ENCODE peak calls at places on chromosomes 6 and 20, in six cellular contexts. One of them, this sample, is unnamed.

GRCh38 chr6:34595332-34596090 is 39.4 kb upstream of the SPDEF start:
- DNase-seq in MM.1S: no peak
- DNase-seq in neural progenitor cell: no peak
- DNase-seq in GM23338: no peak
- DNase-seq in hepatocyte: no peak
- DNase-seq in GM23248: peak; percentile 61
- DNase-seq in this sample: no peak

GRCh38 chr6:45369870-45370269 is 7.9 kb downstream of the SUPT3H start:
- DNase-seq in MM.1S: no peak
- DNase-seq in neural progenitor cell: no peak
- DNase-seq in GM23338: no peak
- DNase-seq in hepatocyte: no peak
- DNase-seq in GM23248: no peak
- DNase-seq in this sample: no peak

GRCh38 chr20:18138266-18138582 is 561 bp downstream of the KAT14 start:
- DNase-seq in MM.1S: no peak
- DNase-seq in neural progenitor cell: no peak
- DNase-seq in GM23338: peak; percentile 57
- DNase-seq in hepatocyte: no peak
- DNase-seq in GM23248: no peak
- DNase-seq in this sample: no peak

GRCh38 chr20:40502431-40502992 is 186.5 kb downstream of the MAFB start:
- DNase-seq in MM.1S: no peak
- DNase-seq in neural progenitor cell: peak; percentile 94
- DNase-seq in GM23338: no peak
- DNase-seq in hepatocyte: no peak
- DNase-seq in GM23248: no peak
- DNase-seq in this sample: no peak

GRCh38 chr20:3339076-3339475 is 68.4 kb downstream of the DNAAF9 start:
- DNase-seq in MM.1S: no peak
- DNase-seq in neural progenitor cell: no peak
- DNase-seq in GM23338: no peak
- DNase-seq in hepatocyte: no peak
- DNase-seq in GM23248: no peak
- DNase-seq in this sample: no peak

GRCh38 chr6:41167173-41167963 is 4.5 kb upstream of the TREM2 start:
- DNase-seq in MM.1S: no peak
- DNase-seq in neural progenitor cell: peak; percentile 66
- DNase-seq in GM23338: peak; percentile 69
- DNase-seq in hepatocyte: peak; percentile 67
- DNase-seq in GM23248: peak; percentile 46
- DNase-seq in this sample: no peak

GRCh38 chr6:136747538-136747937 is 44.7 kb downstream of the MAP3K5 start:
- DNase-seq in MM.1S: no peak
- DNase-seq in neural progenitor cell: no peak
- DNase-seq in GM23338: no peak
- DNase-seq in hepatocyte: no peak
- DNase-seq in GM23248: no peak
- DNase-seq in this sample: no peak

GRCh38 chr6:132215805-132216204 is 185.5 kb downstream of the MOXD1 start:
- DNase-seq in MM.1S: no peak
- DNase-seq in neural progenitor cell: no peak
- DNase-seq in GM23338: no peak
- DNase-seq in hepatocyte: no peak
- DNase-seq in GM23248: peak; percentile 30
- DNase-seq in this sample: no peak

GRCh38 chr6:15989397-15989796 is 139.5 kb upstream of the MYLIP start:
- DNase-seq in MM.1S: no peak
- DNase-seq in neural progenitor cell: no peak
- DNase-seq in GM23338: no peak
- DNase-seq in hepatocyte: no peak
- DNase-seq in GM23248: no peak
- DNase-seq in this sample: no peak

GRCh38 chr6:33392168-33392947 is 735 bp downstream of the KIFC1 start:
- DNase-seq in MM.1S: peak; percentile 26
- DNase-seq in neural progenitor cell: peak; percentile 28
- DNase-seq in GM23338: peak; percentile 21
- DNase-seq in hepatocyte: no peak
- DNase-seq in GM23248: no peak
- DNase-seq in this sample: peak; percentile 42

GRCh38 chr6:129685640-129686031 is 24.3 kb downstream of the ARHGAP18 start:
- DNase-seq in MM.1S: no peak
- DNase-seq in neural progenitor cell: no peak
- DNase-seq in GM23338: no peak
- DNase-seq in hepatocyte: no peak
- DNase-seq in GM23248: no peak
- DNase-seq in this sample: no peak

GRCh38 chr20:51578145-51578459 is 35.6 kb upstream of the NFATC2 start:
- DNase-seq in MM.1S: no peak
- DNase-seq in neural progenitor cell: no peak
- DNase-seq in GM23338: no peak
- DNase-seq in hepatocyte: no peak
- DNase-seq in GM23248: no peak
- DNase-seq in this sample: no peak

GRCh38 chr20:25859649-25860530 is 163.2 kb upstream of the ZNF337 start:
- DNase-seq in MM.1S: peak; percentile 62
- DNase-seq in neural progenitor cell: peak; percentile 90
- DNase-seq in GM23338: peak; percentile 54
- DNase-seq in hepatocyte: peak; percentile 78
- DNase-seq in GM23248: peak; percentile 82
- DNase-seq in this sample: no peak

GRCh38 chr20:47576516-47577033 is 74.9 kb downstream of the NCOA3 start:
- DNase-seq in MM.1S: peak; percentile 71
- DNase-seq in neural progenitor cell: peak; percentile 32
- DNase-seq in GM23338: peak; percentile 54
- DNase-seq in hepatocyte: peak; percentile 79
- DNase-seq in GM23248: peak; percentile 74
- DNase-seq in this sample: peak; percentile 72

GRCh38 chr6:35675871-35676459 is 12.8 kb downstream of the FKBP5 start:
- DNase-seq in MM.1S: no peak
- DNase-seq in neural progenitor cell: no peak
- DNase-seq in GM23338: no peak
- DNase-seq in hepatocyte: no peak
- DNase-seq in GM23248: no peak
- DNase-seq in this sample: no peak

GRCh38 chr6:144843701-144844100 is 558.6 kb downstream of the UTRN start:
- DNase-seq in MM.1S: no peak
- DNase-seq in neural progenitor cell: no peak
- DNase-seq in GM23338: no peak
- DNase-seq in hepatocyte: no peak
- DNase-seq in GM23248: no peak
- DNase-seq in this sample: no peak

GRCh38 chr6:155861821-155862220 is 406.2 kb upstream of the NOX3 start:
- DNase-seq in MM.1S: no peak
- DNase-seq in neural progenitor cell: no peak
- DNase-seq in GM23338: no peak
- DNase-seq in hepatocyte: no peak
- DNase-seq in GM23248: no peak
- DNase-seq in this sample: no peak

GRCh38 chr6:149846321-149846720 is 17.8 kb downstream of the LRP11 start:
- DNase-seq in MM.1S: no peak
- DNase-seq in neural progenitor cell: no peak
- DNase-seq in GM23338: no peak
- DNase-seq in hepatocyte: no peak
- DNase-seq in GM23248: peak; percentile 93
- DNase-seq in this sample: no peak

GRCh38 chr6:68724054-68724453 is 89.0 kb downstream of the ADGRB3 start:
- DNase-seq in MM.1S: no peak
- DNase-seq in neural progenitor cell: no peak
- DNase-seq in GM23338: no peak
- DNase-seq in hepatocyte: no peak
- DNase-seq in GM23248: no peak
- DNase-seq in this sample: no peak

GRCh38 chr20:64130271-64130670 is 22.9 kb upstream of the NPBWR2 start:
- DNase-seq in MM.1S: no peak
- DNase-seq in neural progenitor cell: no peak
- DNase-seq in GM23338: no peak
- DNase-seq in hepatocyte: no peak
- DNase-seq in GM23248: no peak
- DNase-seq in this sample: no peak

GRCh38 chr20:53032021-53033001 is 60.2 kb downstream of the TSHZ2 start:
- DNase-seq in MM.1S: no peak
- DNase-seq in neural progenitor cell: no peak
- DNase-seq in GM23338: no peak
- DNase-seq in hepatocyte: peak; percentile 52
- DNase-seq in GM23248: peak; percentile 97
- DNase-seq in this sample: no peak

GRCh38 chr6:7912024-7912423 is 1.4 kb upstream of the TXNDC5 start:
- DNase-seq in MM.1S: peak; percentile 64
- DNase-seq in neural progenitor cell: no peak
- DNase-seq in GM23338: no peak
- DNase-seq in hepatocyte: no peak
- DNase-seq in GM23248: no peak
- DNase-seq in this sample: no peak

GRCh38 chr20:63933646-63934045 is 22.6 kb downstream of the UCKL1 start:
- DNase-seq in MM.1S: no peak
- DNase-seq in neural progenitor cell: no peak
- DNase-seq in GM23338: no peak
- DNase-seq in hepatocyte: no peak
- DNase-seq in GM23248: no peak
- DNase-seq in this sample: no peak

GRCh38 chr6:51398793-51399192 is 580.1 kb downstream of the TFAP2B start:
- DNase-seq in MM.1S: peak; percentile 20
- DNase-seq in neural progenitor cell: no peak
- DNase-seq in GM23338: no peak
- DNase-seq in hepatocyte: no peak
- DNase-seq in GM23248: no peak
- DNase-seq in this sample: no peak

GRCh38 chr6:167565884-167566491 is 241.1 kb downstream of the TTLL2 start:
- DNase-seq in MM.1S: no peak
- DNase-seq in neural progenitor cell: peak; percentile 23
- DNase-seq in GM23338: no peak
- DNase-seq in hepatocyte: peak; percentile 69
- DNase-seq in GM23248: no peak
- DNase-seq in this sample: no peak

GRCh38 chr20:46545077-46545826 is 5.2 kb downstream of the OCSTAMP start:
- DNase-seq in MM.1S: peak; percentile 92
- DNase-seq in neural progenitor cell: no peak
- DNase-seq in GM23338: no peak
- DNase-seq in hepatocyte: no peak
- DNase-seq in GM23248: peak; percentile 15
- DNase-seq in this sample: no peak

GRCh38 chr6:43886067-43886461 is 116.1 kb downstream of the VEGFA start:
- DNase-seq in MM.1S: no peak
- DNase-seq in neural progenitor cell: no peak
- DNase-seq in GM23338: no peak
- DNase-seq in hepatocyte: no peak
- DNase-seq in GM23248: no peak
- DNase-seq in this sample: no peak

GRCh38 chr20:34045294-34045693 is 51.6 kb downstream of the RALY start:
- DNase-seq in MM.1S: no peak
- DNase-seq in neural progenitor cell: no peak
- DNase-seq in GM23338: no peak
- DNase-seq in hepatocyte: peak; percentile 61
- DNase-seq in GM23248: peak; percentile 33
- DNase-seq in this sample: no peak

GRCh38 chr6:40845588-40845987 is 193.4 kb downstream of the UNC5CL start:
- DNase-seq in MM.1S: peak; percentile 36
- DNase-seq in neural progenitor cell: peak; percentile 78
- DNase-seq in GM23338: peak; percentile 78
- DNase-seq in hepatocyte: peak; percentile 69
- DNase-seq in GM23248: peak; percentile 55
- DNase-seq in this sample: peak; percentile 36

GRCh38 chr6:37889015-37889885 is 69.7 kb downstream of the ZFAND3 start:
- DNase-seq in MM.1S: no peak
- DNase-seq in neural progenitor cell: no peak
- DNase-seq in GM23338: no peak
- DNase-seq in hepatocyte: no peak
- DNase-seq in GM23248: peak; percentile 53
- DNase-seq in this sample: no peak

GRCh38 chr20:62891111-62891510 is 29.5 kb upstream of the TCFL5 start:
- DNase-seq in MM.1S: no peak
- DNase-seq in neural progenitor cell: no peak
- DNase-seq in GM23338: no peak
- DNase-seq in hepatocyte: no peak
- DNase-seq in GM23248: peak; percentile 25
- DNase-seq in this sample: no peak

GRCh38 chr6:451336-451735 is 59.8 kb downstream of the IRF4 start:
- DNase-seq in MM.1S: no peak
- DNase-seq in neural progenitor cell: no peak
- DNase-seq in GM23338: no peak
- DNase-seq in hepatocyte: no peak
- DNase-seq in GM23248: no peak
- DNase-seq in this sample: no peak

GRCh38 chr20:50110141-50111047 is 2.6 kb downstream of the UBE2V1 start:
- DNase-seq in MM.1S: peak; percentile 80
- DNase-seq in neural progenitor cell: no peak
- DNase-seq in GM23338: no peak
- DNase-seq in hepatocyte: peak; percentile 68
- DNase-seq in GM23248: peak; percentile 67
- DNase-seq in this sample: peak; percentile 79

GRCh38 chr6:33716379-33716778 is 4.9 kb upstream of the UQCC2 start:
- DNase-seq in MM.1S: no peak
- DNase-seq in neural progenitor cell: no peak
- DNase-seq in GM23338: no peak
- DNase-seq in hepatocyte: no peak
- DNase-seq in GM23248: no peak
- DNase-seq in this sample: no peak

GRCh38 chr6:128005009-128005408 is 104.2 kb upstream of the THEMIS start:
- DNase-seq in MM.1S: no peak
- DNase-seq in neural progenitor cell: no peak
- DNase-seq in GM23338: no peak
- DNase-seq in hepatocyte: no peak
- DNase-seq in GM23248: no peak
- DNase-seq in this sample: no peak

GRCh38 chr6:158398252-158399024 is 86.2 kb downstream of the TULP4 start:
- DNase-seq in MM.1S: no peak
- DNase-seq in neural progenitor cell: no peak
- DNase-seq in GM23338: no peak
- DNase-seq in hepatocyte: no peak
- DNase-seq in GM23248: no peak
- DNase-seq in this sample: no peak
- TF ChIP-seq EZH2phosphoT487 in MM.1S: no peak
- TF ChIP-seq EZH2phosphoT487 in neural progenitor cell: no peak
- TF ChIP-seq EZH2phosphoT487 in GM23338: no peak
- TF ChIP-seq EZH2phosphoT487 in hepatocyte: no peak
- TF ChIP-seq EZH2phosphoT487 in GM23248: no peak
- TF ChIP-seq EZH2phosphoT487 in this sample: no peak

GRCh38 chr20:4820833-4821518 is 99.3 kb downstream of the PRND start:
- DNase-seq in MM.1S: no peak
- DNase-seq in neural progenitor cell: no peak
- DNase-seq in GM23338: no peak
- DNase-seq in hepatocyte: no peak
- DNase-seq in GM23248: peak; percentile 97
- DNase-seq in this sample: no peak
- H3K4me1 ChIP-seq in MM.1S: peaks cover 7% of the 10 kb centered on the region
- H3K4me1 ChIP-seq in neural progenitor cell: peaks cover 19% of the 10 kb centered on the region
- H3K4me1 ChIP-seq in GM23338: peaks cover 16% of the 10 kb centered on the region
- H3K4me1 ChIP-seq in hepatocyte: peaks cover 18% of the 10 kb centered on the region
- H3K4me1 ChIP-seq in GM23248: peaks cover 34% of the 10 kb centered on the region
- H3K4me1 ChIP-seq in this sample: peaks cover 28% of the 10 kb centered on the region

GRCh38 chr6:133992992-133993682 is 40.1 kb downstream of the TBPL1 start:
- DNase-seq in MM.1S: no peak
- DNase-seq in neural progenitor cell: no peak
- DNase-seq in GM23338: no peak
- DNase-seq in hepatocyte: no peak
- DNase-seq in GM23248: no peak
- DNase-seq in this sample: no peak
- H3K27ac ChIP-seq in MM.1S: no peak overlapping the region
- H3K27ac ChIP-seq in neural progenitor cell: no peak overlapping the region
- H3K27ac ChIP-seq in GM23338: no peak overlapping the region
- H3K27ac ChIP-seq in hepatocyte: no peak overlapping the region
- H3K27ac ChIP-seq in GM23248: no peak overlapping the region
- H3K27ac ChIP-seq in this sample: no peak overlapping the region

GRCh38 chr20:8190043-8190880 is 58.2 kb downstream of the PLCB1 start:
- DNase-seq in MM.1S: no peak
- DNase-seq in neural progenitor cell: no peak
- DNase-seq in GM23338: no peak
- DNase-seq in hepatocyte: no peak
- DNase-seq in GM23248: no peak
- DNase-seq in this sample: no peak
- TF ChIP-seq EZH2phosphoT487 in MM.1S: no peak
- TF ChIP-seq EZH2phosphoT487 in neural progenitor cell: no peak
- TF ChIP-seq EZH2phosphoT487 in GM23338: no peak
- TF ChIP-seq EZH2phosphoT487 in hepatocyte: no peak
- TF ChIP-seq EZH2phosphoT487 in GM23248: no peak
- TF ChIP-seq EZH2phosphoT487 in this sample: no peak